ENCODE peak calls at places on chromosomes 3 and 15, in seven cellular contexts. Z, N, A, V, S, D and Q are unnamed samples.

GRCh38 chr15:58141894-58142293 is 3.7 kb downstream of the AQP9 start:
- DNase-seq in Z (no peak), N (no peak), A (no peak), V (no peak), S (no peak), D (no peak), Q (no peak)

GRCh38 chr3:190747566-190747965 is 114.9 kb downstream of the GMNC start:
- DNase-seq in Z (no peak), N (no peak), A (no peak), V (no peak), S (no peak), D (no peak), Q (no peak)

GRCh38 chr3:42731476-42732195 is 29.0 kb upstream of the HHATL start:
- DNase-seq in Z (no peak), N (no peak), A (no peak), V (no peak), S (no peak), D (no peak), Q (no peak)

GRCh38 chr15:60480149-60480548 is 1.2 kb upstream of the ICE2 start:
- DNase-seq in Z (no peak), N (no peak), A (no peak), V (no peak), S (no peak), D (no peak), Q (no peak)

GRCh38 chr3:161475905-161476304 is 20.7 kb upstream of the OTOL1 start:
- DNase-seq in Z (no peak), N (no peak), A (peak; percentile 65), V (no peak), S (no peak), D (no peak), Q (no peak)

GRCh38 chr3:35448121-35448520 is 191.2 kb upstream of the ARPP21 start:
- DNase-seq in Z (no peak), N (no peak), A (no peak), V (no peak), S (no peak), D (no peak), Q (no peak)

GRCh38 chr3:111392911-111393351 is 149.1 kb upstream of the CD96 start:
- DNase-seq in Z (no peak), N (no peak), A (no peak), V (no peak), S (no peak), D (peak; percentile 1), Q (peak; percentile 25)

GRCh38 chr3:106829206-106829605 is 548.0 kb upstream of the CCDC54 start:
- DNase-seq in Z (no peak), N (no peak), A (no peak), V (no peak), S (no peak), D (no peak), Q (no peak)

GRCh38 chr15:55372701-55373440 is 35.3 kb downstream of the CCPG1 start:
- DNase-seq in Z (no peak), N (no peak), A (no peak), V (no peak), S (no peak), D (no peak), Q (no peak)

GRCh38 chr3:107206945-107207344 is 170.3 kb upstream of the CCDC54 start:
- DNase-seq in Z (no peak), N (no peak), A (no peak), V (no peak), S (no peak), D (no peak), Q (no peak)

GRCh38 chr3:120506828-120507774 is 56.3 kb upstream of the FSTL1 start:
- DNase-seq in Z (no peak), N (no peak), A (peak; percentile 53), V (peak; percentile 75), S (no peak), D (no peak), Q (peak; percentile 54)

GRCh38 chr3:50210510-50211367 is 5.7 kb downstream of the SLC38A3 start:
- DNase-seq in Z (no peak), N (no peak), A (no peak), V (no peak), S (no peak), D (no peak), Q (peak; percentile 35)

GRCh38 chr3:49104052-49104426 is 518 bp downstream of the QARS1 start:
- DNase-seq in Z (no peak), N (no peak), A (no peak), V (no peak), S (no peak), D (no peak), Q (no peak)

GRCh38 chr3:126132751-126133511 is 47.5 kb downstream of the ALDH1L1 start:
- DNase-seq in Z (no peak), N (no peak), A (peak; percentile 14), V (no peak), S (no peak), D (no peak), Q (peak; percentile 31)

GRCh38 chr3:37546876-37547275 is 314.8 kb upstream of the CTDSPL start:
- DNase-seq in Z (no peak), N (no peak), A (peak; percentile 18), V (peak; percentile 18), S (no peak), D (no peak), Q (peak; percentile 15)